ENCODE peak calls at places on chromosomes 16 and 17, in nine cellular contexts. M is neuronal stem cell, H is mesenchymal stem cell, L is OCI-LY7, D is SK-N-SH, A is HCT116, U is body of pancreas, X is cardiac muscle cell, B is tibial artery. G is an unnamed sample.

GRCh38 chr16:4924593-4925378 is 12.2 kb downstream of the PPL start:
- DNase-seq in M (no peak), H (no peak), L (no peak), D (peak; percentile 67), A (no peak), U (peak; percentile 72), X (no peak), B (no peak), G (no peak)

GRCh38 chr16:22126037-22126558 is 33.8 kb downstream of the VWA3A start:
- DNase-seq in M (no peak), H (no peak), L (no peak), D (no peak), A (no peak), U (no peak), X (no peak), B (peak; percentile 10), G (no peak)

GRCh38 chr17:75124041-75124818 is 7.3 kb downstream of the NT5C start:
- DNase-seq in M (no peak), H (peak; percentile 36), L (no peak), D (no peak), A (peak; percentile 99), U (peak; percentile 54), X (no peak), B (peak; percentile 69), G (no peak)

GRCh38 chr16:83402969-83403368 is 404.8 kb upstream of the HSBP1 start:
- DNase-seq in M (no peak), H (peak; percentile 60), L (no peak), D (no peak), A (no peak), U (no peak), X (no peak), B (no peak), G (no peak)

GRCh38 chr17:8121531-8122390 is 2.1 kb downstream of the HES7 start:
- DNase-seq in M (peak; percentile 84), H (peak; percentile 76), L (peak; percentile 86), D (peak; percentile 85), A (peak; percentile 51), U (no peak), X (peak; percentile 93), B (no peak), G (no peak)

GRCh38 chr16:76654421-76654820 is 377.2 kb downstream of the CNTNAP4 start:
- DNase-seq in M (no peak), H (no peak), L (no peak), D (no peak), A (no peak), U (no peak), X (no peak), B (no peak), G (no peak)

GRCh38 chr16:15597135-15597534 is 45.8 kb downstream of the MARF1 start:
- DNase-seq in M (no peak), H (no peak), L (no peak), D (no peak), A (no peak), U (no peak), X (no peak), B (no peak), G (no peak)

GRCh38 chr17:83196088-83196765 is 116.8 kb downstream of the METRNL start:
- DNase-seq in M (no peak), H (no peak), L (no peak), D (no peak), A (no peak), U (no peak), X (no peak), B (peak; percentile 83), G (no peak)

GRCh38 chr17:5045496-5045895 is 10.3 kb upstream of the SLC52A1 start:
- DNase-seq in M (no peak), H (no peak), L (no peak), D (no peak), A (no peak), U (no peak), X (no peak), B (no peak), G (no peak)

GRCh38 chr16:71367243-71367976 is 8.9 kb downstream of the CALB2 start:
- DNase-seq in M (peak; percentile 60), H (peak; percentile 46), L (peak; percentile 37), D (peak; percentile 82), A (peak; percentile 60), U (peak; percentile 33), X (peak; percentile 76), B (no peak), G (no peak)

GRCh38 chr16:4693956-4694663 is 748 bp downstream of the NUDT16L1 start:
- DNase-seq in M (no peak), H (peak; percentile 62), L (peak; percentile 56), D (peak; percentile 89), A (no peak), U (peak; percentile 57), X (peak; percentile 42), B (peak; percentile 78), G (no peak)

GRCh38 chr17:13353590-13353989 is 248.1 kb downstream of the HS3ST3A1 start:
- DNase-seq in M (no peak), H (peak; percentile 13), L (no peak), D (peak; percentile 68), A (no peak), U (no peak), X (peak; percentile 14), B (no peak), G (no peak)

GRCh38 chr16:78098087-78098486 is 1.4 kb upstream of the WWOX start:
- DNase-seq in M (no peak), H (no peak), L (no peak), D (no peak), A (no peak), U (no peak), X (no peak), B (no peak), G (no peak)

GRCh38 chr17:5888811-5889210 is 181.4 kb upstream of the WSCD1 start:
- DNase-seq in M (no peak), H (no peak), L (no peak), D (no peak), A (no peak), U (no peak), X (no peak), B (no peak), G (no peak)

GRCh38 chr17:77512062-77512946 is 371.5 kb downstream of the SEC14L1 start:
- DNase-seq in M (no peak), H (no peak), L (no peak), D (no peak), A (no peak), U (no peak), X (no peak), B (no peak), G (no peak)

GRCh38 chr16:48099455-48099854 is 56.3 kb downstream of the ABCC12 start:
- DNase-seq in M (no peak), H (no peak), L (no peak), D (no peak), A (peak; percentile 49), U (no peak), X (no peak), B (no peak), G (no peak)

GRCh38 chr17:76317535-76317934 is 9.5 kb upstream of the QRICH2 start:
- DNase-seq in M (no peak), H (no peak), L (no peak), D (no peak), A (no peak), U (no peak), X (no peak), B (no peak), G (no peak)

GRCh38 chr17:1511756-1512321 is 4.6 kb downstream of the INPP5K start:
- DNase-seq in M (no peak), H (no peak), L (no peak), D (no peak), A (no peak), U (no peak), X (no peak), B (peak; percentile 81), G (no peak)

GRCh38 chr16:47965439-47965838 is 190.4 kb downstream of the ABCC12 start:
- DNase-seq in M (peak; percentile 70), H (no peak), L (no peak), D (no peak), A (no peak), U (no peak), X (no peak), B (no peak), G (no peak)

GRCh38 chr16:715448-716249 is 731 bp downstream of the METRN start:
- DNase-seq in M (no peak), H (peak; percentile 45), L (peak; percentile 56), D (peak; percentile 81), A (no peak), U (no peak), X (peak; percentile 79), B (no peak), G (no peak)

DNA sequence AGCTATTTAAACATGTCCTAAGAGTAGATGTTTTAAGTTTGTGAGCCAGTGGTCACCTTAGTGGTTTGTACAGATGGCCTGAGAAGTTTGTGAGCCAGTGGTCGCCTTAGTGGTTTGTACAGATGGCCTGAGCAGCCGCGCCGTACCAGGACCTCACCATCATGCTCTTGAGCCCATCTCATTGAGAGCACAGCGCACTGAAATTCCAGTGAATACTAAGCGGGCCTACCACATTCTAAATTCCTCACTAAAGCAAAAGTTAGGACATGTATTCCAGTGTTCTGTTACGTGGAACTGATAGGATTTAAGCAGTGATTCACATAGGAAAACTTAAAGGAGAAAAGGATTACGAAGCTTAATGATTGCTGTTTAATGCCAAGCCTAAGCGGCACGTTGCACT is 3.9 kb downstream of the USP10 start:
- DNase-seq in M (no peak), H (peak; percentile 33), L (no peak), D (no peak), A (no peak), U (no peak), X (no peak), B (no peak), G (no peak)
- H3K4me1 ChIP-seq in M (peaks cover 6% of the 10 kb centered on the region), H (peaks cover 13% of the 10 kb centered on the region), L (peaks cover 43% of the 10 kb centered on the region), D (peaks cover 15% of the 10 kb centered on the region), A (peaks cover 10% of the 10 kb centered on the region), U (peaks cover 29% of the 10 kb centered on the region), X (peaks cover 41% of the 10 kb centered on the region), B (peaks cover 5% of the 10 kb centered on the region), G (peaks cover 11% of the 10 kb centered on the region)

DNA sequence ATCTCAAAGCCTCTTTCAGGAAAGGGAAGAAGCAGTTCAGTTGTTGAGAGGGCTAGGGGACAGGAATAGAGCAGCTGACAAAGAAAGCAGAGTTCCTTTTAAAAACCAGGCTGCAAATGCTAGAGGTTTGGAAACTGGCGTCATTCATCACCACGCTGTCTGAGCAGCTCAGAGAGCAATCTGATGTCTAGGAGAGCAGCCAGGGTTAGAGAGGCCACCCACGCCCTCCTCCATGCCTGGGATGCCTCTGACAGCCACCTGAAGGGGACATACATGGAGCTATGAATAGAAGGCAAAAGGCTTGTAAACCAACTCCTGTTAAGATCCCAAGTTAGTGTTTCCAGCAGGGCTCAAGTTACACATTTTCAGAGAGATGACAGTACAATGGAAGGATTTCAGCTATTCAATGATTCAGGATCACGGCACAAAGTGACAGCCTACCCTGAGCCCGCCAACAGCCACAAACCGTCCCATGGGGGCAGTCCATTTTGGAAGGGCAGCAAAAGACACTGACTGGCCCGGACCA is 12.4 kb downstream of the RAB5C start:
- DNase-seq in M (no peak), H (peak; percentile 31), L (no peak), D (no peak), A (no peak), U (no peak), X (peak; percentile 82), B (no peak), G (no peak)
- H3K4me1 ChIP-seq in M (peaks cover 18% of the 10 kb centered on the region), H (peaks cover 34% of the 10 kb centered on the region), L (peaks cover 22% of the 10 kb centered on the region), D (peaks cover 6% of the 10 kb centered on the region), A (no peaks in the 10 kb centered on the region), U (peaks cover 38% of the 10 kb centered on the region), X (peaks cover 24% of the 10 kb centered on the region), B (peaks cover 19% of the 10 kb centered on the region), G (peaks cover 42% of the 10 kb centered on the region)

GRCh38 chr17:63657776-63658175 is 35.6 kb downstream of the MAP3K3 start:
- DNase-seq in M (no peak), H (no peak), L (no peak), D (no peak), A (no peak), U (no peak), X (no peak), B (no peak), G (no peak)
- H3K4me1 ChIP-seq in M (no peaks in the 10 kb centered on the region), H (no peaks in the 10 kb centered on the region), L (no peaks in the 10 kb centered on the region), D (no peaks in the 10 kb centered on the region), A (no peaks in the 10 kb centered on the region), U (peaks cover 6% of the 10 kb centered on the region), X (no peaks in the 10 kb centered on the region), B (no peaks in the 10 kb centered on the region), G (no peaks in the 10 kb centered on the region)

GRCh38 chr16:50574852-50575251 is 26.7 kb downstream of the NKD1 start:
- DNase-seq in M (no peak), H (no peak), L (no peak), D (no peak), A (no peak), U (no peak), X (no peak), B (no peak), G (no peak)
- H3K4me1 ChIP-seq in M (peaks cover 7% of the 10 kb centered on the region), H (no peaks in the 10 kb centered on the region), L (no peaks in the 10 kb centered on the region), D (peaks cover 5% of the 10 kb centered on the region), A (no peaks in the 10 kb centered on the region), U (no peaks in the 10 kb centered on the region), X (no peaks in the 10 kb centered on the region), B (peaks cover 36% of the 10 kb centered on the region), G (peaks cover 25% of the 10 kb centered on the region)

G was measured in thoracic aorta.